ENCODE peak calls at places on chromosomes 12 and 14, in ten cellular contexts. C is frontal cortex; M is naive thymus-derived CD8-positive, alpha-beta T cell; P is GM13976; V is NCI-H510A treated with DMSO at 0.1 percent for 48 hours; D is HT-29; I is MCF 10A; X is stimulated activated CD4-positive, alpha-beta T cell treated with anti-CD3 and anti-CD28 coated beads, TNF-alpha, amount 100 ng/mL, for 1 hour; B is uterus; F is sigmoid colon. K is an unnamed sample.

GRCh38 chr12:46895726-46896125 is 69.9 kb upstream of the SLC38A4 start:
- DNase-seq in C (no peak), M (no peak), P (no peak), V (no peak), D (no peak), I (no peak), X (no peak), B (no peak), F (no peak), K (no peak)

GRCh38 chr14:64942531-64943111 is at the start of gene GPX2:
- DNase-seq in C (no peak), M (no peak), P (no peak), V (peak), D (peak), I (no peak), X (no peak), B (no peak), F (no peak), K (no peak)

GRCh38 chr14:24418492-24418873 is 11.0 kb downstream of the CBLN3 start:
- DNase-seq in C (no peak), M (no peak), P (no peak), V (no peak), D (peak), I (peak), X (no peak), B (no peak), F (no peak), K (no peak)

GRCh38 chr12:122021822-122022392 is at the start of gene BCL7A:
- DNase-seq in C (peak), M (peak), P (peak), V (peak), D (peak), I (peak), X (no peak), B (peak), F (peak), K (no peak)

GRCh38 chr12:130184531-130185090 is 22.3 kb downstream of the FZD10 start:
- DNase-seq in C (no peak), M (no peak), P (no peak), V (peak), D (no peak), I (no peak), X (no peak), B (no peak), F (peak), K (no peak)

GRCh38 chr12:117803013-117803412 is 165.8 kb downstream of the KSR2 start:
- DNase-seq in C (no peak), M (no peak), P (no peak), V (no peak), D (peak), I (peak), X (no peak), B (no peak), F (no peak), K (no peak)

GRCh38 chr12:55955800-55956508 is 9.9 kb downstream of the PMEL start:
- DNase-seq in C (no peak), M (peak), P (no peak), V (no peak), D (peak), I (peak), X (no peak), B (peak), F (no peak), K (no peak)

GRCh38 chr14:86086962-86087361 is 557.0 kb downstream of the FLRT2 start:
- DNase-seq in C (no peak), M (no peak), P (no peak), V (no peak), D (no peak), I (no peak), X (no peak), B (no peak), F (no peak), K (no peak)

GRCh38 chr14:67577909-67578749 is 21.9 kb downstream of the PIGH start:
- DNase-seq in C (no peak), M (no peak), P (no peak), V (no peak), D (no peak), I (no peak), X (no peak), B (no peak), F (peak), K (no peak)

GRCh38 chr14:21275261-21275858 is 4.5 kb upstream of the RPGRIP1 start:
- DNase-seq in C (no peak), M (no peak), P (no peak), V (no peak), D (no peak), I (no peak), X (no peak), B (no peak), F (no peak), K (no peak)

GRCh38 chr12:19482551-19483109 is 43.3 kb downstream of the AEBP2 start:
- DNase-seq in C (no peak), M (no peak), P (peak), V (no peak), D (no peak), I (peak), X (peak), B (no peak), F (no peak), K (no peak)

GRCh38 chr14:24042733-24043132 is 9.1 kb upstream of the CARMIL3 start:
- DNase-seq in C (no peak), M (no peak), P (no peak), V (peak), D (no peak), I (no peak), X (no peak), B (no peak), F (no peak), K (no peak)

GRCh38 chr12:70379856-70380255 is 13.8 kb downstream of the KCNMB4 start:
- DNase-seq in C (no peak), M (no peak), P (no peak), V (no peak), D (no peak), I (no peak), X (no peak), B (no peak), F (no peak), K (no peak)

GRCh38 chr12:110957652-110958051 is 37.3 kb upstream of the MYL2 start:
- DNase-seq in C (peak), M (no peak), P (no peak), V (no peak), D (no peak), I (no peak), X (no peak), B (no peak), F (no peak), K (no peak)

GRCh38 chr14:95043314-95043713 is 114.0 kb downstream of the DICER1 start:
- DNase-seq in C (no peak), M (no peak), P (no peak), V (no peak), D (no peak), I (no peak), X (no peak), B (no peak), F (no peak), K (no peak)

GRCh38 chr14:20503905-20504304 is 1.4 kb upstream of the RNASE10 start:
- DNase-seq in C (no peak), M (no peak), P (no peak), V (no peak), D (no peak), I (no peak), X (no peak), B (no peak), F (no peak), K (no peak)

GRCh38 chr12:54220092-54220557 is 31.3 kb upstream of the SMUG1 start:
- DNase-seq in C (peak), M (peak), P (peak), V (peak), D (peak), I (peak), X (no peak), B (peak), F (peak), K (no peak)

GRCh38 chr12:103855036-103855712 is 14.1 kb upstream of the NT5DC3 start:
- DNase-seq in C (no peak), M (no peak), P (no peak), V (peak), D (no peak), I (no peak), X (no peak), B (no peak), F (no peak), K (no peak)

GRCh38 chr12:95231190-95231589 is 13.6 kb downstream of the VEZT start:
- DNase-seq in C (no peak), M (no peak), P (no peak), V (no peak), D (no peak), I (peak), X (no peak), B (no peak), F (no peak), K (no peak)

GRCh38 chr12:115758886-115759620 is 518.4 kb downstream of the MED13L start:
- DNase-seq in C (no peak), M (no peak), P (no peak), V (no peak), D (no peak), I (no peak), X (no peak), B (no peak), F (no peak), K (no peak)

GRCh38 chr14:26597136-26598080 is at the start of gene NOVA1:
- DNase-seq in C (peak), M (no peak), P (peak), V (peak), D (peak), I (no peak), X (no peak), B (peak), F (peak), K (no peak)

GRCh38 chr12:111411187-111411764 is 5.6 kb downstream of the SH2B3 start:
- DNase-seq in C (no peak), M (no peak), P (no peak), V (no peak), D (no peak), I (no peak), X (no peak), B (no peak), F (no peak), K (no peak)

GRCh38 chr14:25308244-25308643 is 258.3 kb upstream of the STXBP6 start:
- DNase-seq in C (no peak), M (no peak), P (no peak), V (no peak), D (peak), I (no peak), X (no peak), B (no peak), F (no peak), K (no peak)

GRCh38 chr12:27817761-27818160 is 37.7 kb upstream of the MANSC4 start:
- DNase-seq in C (no peak), M (no peak), P (no peak), V (no peak), D (no peak), I (no peak), X (no peak), B (no peak), F (no peak), K (no peak)

GRCh38 chr14:91829511-91829910 is 37.8 kb downstream of the TC2N start:
- DNase-seq in C (no peak), M (no peak), P (no peak), V (no peak), D (peak), I (no peak), X (no peak), B (no peak), F (no peak), K (no peak)

GRCh38 chr14:68864301-68864810 is 71.5 kb upstream of the ZFP36L1 start:
- DNase-seq in C (no peak), M (no peak), P (no peak), V (no peak), D (no peak), I (no peak), X (no peak), B (no peak), F (no peak), K (no peak)

GRCh38 chr12:4037747-4038312 is 164.6 kb upstream of the PARP11 start:
- DNase-seq in C (peak), M (no peak), P (peak), V (peak), D (peak), I (peak), X (no peak), B (peak), F (no peak), K (peak)

GRCh38 chr12:110355080-110355479 is 48.4 kb downstream of the ANAPC7 start:
- DNase-seq in C (no peak), M (no peak), P (peak), V (peak), D (peak), I (peak), X (no peak), B (no peak), F (no peak), K (no peak)

GRCh38 chr14:42110167-42110566 is 503.5 kb downstream of the LRFN5 start:
- DNase-seq in C (no peak), M (no peak), P (peak), V (no peak), D (peak), I (peak), X (no peak), B (no peak), F (no peak), K (no peak)

GRCh38 chr14:90412058-90412457 is 15.2 kb downstream of the CALM1 start:
- DNase-seq in C (no peak), M (no peak), P (no peak), V (no peak), D (no peak), I (no peak), X (no peak), B (no peak), F (no peak), K (no peak)

GRCh38 chr12:92543359-92543758 is 159.4 kb upstream of the PLEKHG7 start:
- DNase-seq in C (no peak), M (no peak), P (no peak), V (peak), D (peak), I (no peak), X (no peak), B (no peak), F (no peak), K (no peak)

GRCh38 chr12:100372846-100373245 is 16.0 kb downstream of the SLC17A8 start:
- DNase-seq in C (no peak), M (no peak), P (no peak), V (no peak), D (no peak), I (no peak), X (no peak), B (no peak), F (no peak), K (no peak)

GRCh38 chr14:72849222-72849621 is 44.7 kb downstream of the DPF3 start:
- DNase-seq in C (no peak), M (no peak), P (no peak), V (no peak), D (no peak), I (no peak), X (no peak), B (no peak), F (no peak), K (no peak)

K was measured in D721Med.